ENCODE peak calls at places on chromosome 5, in eight cellular contexts. Y is Ammon's horn, D is left kidney, R is M059J, O is NCI-H524, X is foreskin fibroblast, Z is iPS-NIHi11, U is kidney tubule cell. F is an unnamed sample.

GRCh38 chr5:116848974-116849586 is 274.5 kb upstream of the SEMA6A start:
- DNase-seq in X (no peak), Y (no peak), O (peak), U (no peak), D (peak), Z (no peak), R (no peak), F (no peak)

GRCh38 chr5:134000696-134001453 is 3.9 kb downstream of the VDAC1 start:
- DNase-seq in X (no peak), O (no peak), Y (no peak), R (no peak), Z (no peak), D (no peak), U (no peak), F (no peak)

GRCh38 chr5:52947208-52947607 is 41.9 kb upstream of the ITGA2 start:
- DNase-seq in R (peak), U (no peak), D (no peak), O (no peak), Y (no peak), X (peak), Z (no peak), F (no peak)

GRCh38 chr5:4511996-4512656 is 628.0 kb upstream of the ADAMTS16 start:
- DNase-seq in X (no peak), U (peak), R (peak), Z (peak), D (peak), Y (no peak), O (peak), F (no peak)

GRCh38 chr5:12214631-12215030 is 310.4 kb upstream of the CTNND2 start:
- DNase-seq in Z (no peak), D (no peak), X (no peak), U (no peak), Y (no peak), O (no peak), R (peak), F (no peak)

GRCh38 chr5:3301316-3301715 is 294.3 kb upstream of the IRX1 start:
- DNase-seq in R (no peak), U (no peak), O (no peak), Y (no peak), D (peak), Z (no peak), X (no peak), F (no peak)

GRCh38 chr5:100542086-100542485 is 6.9 kb downstream of the FAM174A start:
- DNase-seq in U (no peak), Y (no peak), Z (no peak), O (no peak), X (no peak), R (no peak), D (no peak), F (no peak)

GRCh38 chr5:141186897-141187512 is at the start of gene PCDHB9:
- DNase-seq in U (peak), X (peak), Z (peak), Y (peak), D (peak), O (peak), R (peak), F (no peak)